ENCODE peak calls at places on chromosome 18, in four cellular contexts. One of them, this sample, is unnamed.

GRCh38 chr18:23943104-23943503 is 71.5 kb upstream of the TTC39C start:
- DNase-seq in lower lobe of right lung: no peak
- DNase-seq in heart right ventricle: no peak
- DNase-seq in CD4-positive, alpha-beta T cell: no peak
- DNase-seq in this sample: no peak

GRCh38 chr18:54296017-54296416 is 26.7 kb downstream of the POLI start:
- DNase-seq in heart right ventricle: no peak
- DNase-seq in CD4-positive, alpha-beta T cell: no peak
- DNase-seq in lower lobe of right lung: no peak
- DNase-seq in this sample: no peak

GRCh38 chr18:13530879-13531387 is 195.4 kb downstream of the FAM210A start:
- DNase-seq in lower lobe of right lung: peak; percentile 61
- DNase-seq in heart right ventricle: peak; percentile 59
- DNase-seq in CD4-positive, alpha-beta T cell: no peak
- DNase-seq in this sample: peak; percentile 2

GRCh38 chr18:76209597-76209996 is 285.4 kb downstream of the ZNF516 start:
- DNase-seq in lower lobe of right lung: no peak
- DNase-seq in heart right ventricle: no peak
- DNase-seq in CD4-positive, alpha-beta T cell: no peak
- DNase-seq in this sample: peak; percentile 90

GRCh38 chr18:43846302-43846701 is 569.0 kb upstream of the SYT4 start:
- DNase-seq in heart right ventricle: no peak
- DNase-seq in lower lobe of right lung: no peak
- DNase-seq in CD4-positive, alpha-beta T cell: no peak
- DNase-seq in this sample: no peak

GRCh38 chr18:8995096-8995495 is 107.4 kb upstream of the NDUFV2 start:
- DNase-seq in CD4-positive, alpha-beta T cell: no peak
- DNase-seq in heart right ventricle: no peak
- DNase-seq in lower lobe of right lung: no peak
- DNase-seq in this sample: no peak

GRCh38 chr18:58831610-58832009 is 33.1 kb upstream of the ZNF532 start:
- DNase-seq in lower lobe of right lung: no peak
- DNase-seq in CD4-positive, alpha-beta T cell: no peak
- DNase-seq in heart right ventricle: no peak
- DNase-seq in this sample: peak; percentile 61

GRCh38 chr18:48575301-48575657 is 36.4 kb downstream of the CTIF start:
- DNase-seq in lower lobe of right lung: no peak
- DNase-seq in CD4-positive, alpha-beta T cell: no peak
- DNase-seq in heart right ventricle: no peak
- DNase-seq in this sample: no peak

GRCh38 chr18:55477537-55478300 is 110.3 kb downstream of the TCF4 start:
- DNase-seq in heart right ventricle: no peak
- DNase-seq in lower lobe of right lung: no peak
- DNase-seq in CD4-positive, alpha-beta T cell: no peak
- DNase-seq in this sample: peak; percentile 65

GRCh38 chr18:77617681-77618080 is 368.0 kb downstream of the GALR1 start:
- DNase-seq in lower lobe of right lung: no peak
- DNase-seq in CD4-positive, alpha-beta T cell: no peak
- DNase-seq in heart right ventricle: no peak
- DNase-seq in this sample: no peak

GRCh38 chr18:11865071-11865470 is 13.9 kb downstream of the CHMP1B start:
- DNase-seq in CD4-positive, alpha-beta T cell: no peak
- DNase-seq in heart right ventricle: no peak
- DNase-seq in lower lobe of right lung: no peak
- DNase-seq in this sample: no peak

GRCh38 chr18:49630246-49630699 is 68.4 kb downstream of the LIPG start:
- DNase-seq in lower lobe of right lung: no peak
- DNase-seq in heart right ventricle: no peak
- DNase-seq in CD4-positive, alpha-beta T cell: no peak
- DNase-seq in this sample: peak; percentile 57

GRCh38 chr18:69956037-69956436 is 8.4 kb upstream of the CD226 start:
- DNase-seq in heart right ventricle: no peak
- DNase-seq in lower lobe of right lung: no peak
- DNase-seq in CD4-positive, alpha-beta T cell: no peak
- DNase-seq in this sample: no peak

GRCh38 chr18:8987250-8987649 is 115.2 kb upstream of the NDUFV2 start:
- DNase-seq in lower lobe of right lung: no peak
- DNase-seq in heart right ventricle: no peak
- DNase-seq in CD4-positive, alpha-beta T cell: no peak
- DNase-seq in this sample: peak; percentile 69

GRCh38 chr18:59141294-59142068 is 1.8 kb downstream of the SEC11C start:
- DNase-seq in lower lobe of right lung: no peak
- DNase-seq in CD4-positive, alpha-beta T cell: no peak
- DNase-seq in heart right ventricle: no peak
- DNase-seq in this sample: no peak

GRCh38 chr18:63016270-63016669 is 300.9 kb downstream of the PHLPP1 start:
- DNase-seq in lower lobe of right lung: no peak
- DNase-seq in CD4-positive, alpha-beta T cell: peak; percentile 30
- DNase-seq in heart right ventricle: peak; percentile 51
- DNase-seq in this sample: peak; percentile 19

GRCh38 chr18:8870528-8870927 is 165.2 kb downstream of the MTCL1 start:
- DNase-seq in CD4-positive, alpha-beta T cell: no peak
- DNase-seq in lower lobe of right lung: no peak
- DNase-seq in heart right ventricle: no peak
- DNase-seq in this sample: peak; percentile 92

DNA sequence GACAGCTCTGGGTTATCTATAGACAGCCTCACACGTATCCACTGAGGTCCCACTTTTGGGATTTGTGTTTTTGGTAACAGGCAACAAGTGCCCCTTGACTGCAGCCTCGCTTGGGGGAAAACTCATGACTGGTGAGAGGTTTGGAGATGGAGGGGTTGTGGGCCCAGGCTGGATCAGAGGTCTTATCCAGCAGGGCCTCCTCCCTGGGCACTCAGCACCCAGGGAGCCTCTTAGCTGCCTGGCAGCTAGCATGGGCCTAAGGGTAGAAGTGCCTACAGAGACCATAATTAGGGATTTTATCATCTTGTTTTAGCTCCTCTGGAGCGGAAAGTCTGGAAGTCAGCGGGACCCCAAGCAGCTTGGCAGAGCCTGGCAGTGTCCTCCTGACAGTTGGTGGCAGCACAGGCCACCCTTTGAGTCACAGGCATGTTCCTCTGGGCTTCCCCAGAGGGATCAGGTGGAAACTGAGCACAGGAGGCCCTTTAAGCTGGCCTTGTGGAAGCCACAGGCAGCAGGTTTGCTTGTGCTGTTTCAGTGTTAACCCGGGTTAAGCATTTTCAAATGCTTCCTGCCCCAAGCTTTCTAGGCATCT is 143.1 kb downstream of the KCTD1 start:
- DNase-seq in CD4-positive, alpha-beta T cell: no peak
- DNase-seq in lower lobe of right lung: no peak
- DNase-seq in heart right ventricle: peak; percentile 33
- DNase-seq in this sample: peak; percentile 51
- H3K9me3 ChIP-seq in CD4-positive, alpha-beta T cell: no peaks in the 10 kb centered on the region
- H3K9me3 ChIP-seq in lower lobe of right lung: no peaks in the 10 kb centered on the region
- H3K9me3 ChIP-seq in heart right ventricle: no peaks in the 10 kb centered on the region
- H3K9me3 ChIP-seq in this sample: no peaks in the 10 kb centered on the region

DNA sequence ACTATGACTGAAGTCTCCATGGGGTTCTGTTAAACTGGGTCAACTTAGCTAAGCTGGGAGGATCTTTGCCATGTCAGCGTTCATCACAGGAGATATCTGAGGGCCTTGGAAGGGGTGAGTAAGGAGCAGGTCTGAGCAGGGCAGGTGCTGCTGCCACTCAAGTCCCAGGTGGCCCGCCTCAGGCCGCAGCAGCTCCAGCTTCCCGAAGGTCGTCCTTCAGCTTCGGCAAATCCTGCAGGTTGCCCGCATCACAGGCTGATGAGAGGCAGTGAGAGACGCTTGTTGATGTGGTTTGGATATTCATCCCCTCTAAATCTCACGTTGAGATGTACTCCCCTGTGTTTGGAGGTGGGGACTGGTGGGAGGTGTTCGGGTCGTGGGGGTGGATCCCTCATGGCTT is 166.6 kb downstream of the VAPA start:
- DNase-seq in CD4-positive, alpha-beta T cell: no peak
- DNase-seq in lower lobe of right lung: no peak
- DNase-seq in heart right ventricle: no peak
- DNase-seq in this sample: no peak
- H3K9me3 ChIP-seq in CD4-positive, alpha-beta T cell: peaks cover 12% of the 10 kb centered on the region
- H3K9me3 ChIP-seq in lower lobe of right lung: peaks cover 18% of the 10 kb centered on the region
- H3K9me3 ChIP-seq in heart right ventricle: peaks cover 9% of the 10 kb centered on the region
- H3K9me3 ChIP-seq in this sample: peaks cover 12% of the 10 kb centered on the region

GRCh38 chr18:79321625-79322024 is 74.1 kb upstream of the NFATC1 start:
- DNase-seq in heart right ventricle: no peak
- DNase-seq in lower lobe of right lung: no peak
- DNase-seq in CD4-positive, alpha-beta T cell: no peak
- DNase-seq in this sample: no peak
- H3K9me3 ChIP-seq in heart right ventricle: no peaks in the 10 kb centered on the region
- H3K9me3 ChIP-seq in lower lobe of right lung: peaks cover under 1% of the 10 kb centered on the region
- H3K9me3 ChIP-seq in CD4-positive, alpha-beta T cell: no peaks in the 10 kb centered on the region
- H3K9me3 ChIP-seq in this sample: no peaks in the 10 kb centered on the region

GRCh38 chr18:5980721-5981120 is 85.4 kb upstream of the TMEM200C start:
- DNase-seq in lower lobe of right lung: no peak
- DNase-seq in CD4-positive, alpha-beta T cell: no peak
- DNase-seq in heart right ventricle: no peak
- DNase-seq in this sample: no peak
- H3K9me3 ChIP-seq in lower lobe of right lung: no peaks in the 10 kb centered on the region
- H3K9me3 ChIP-seq in CD4-positive, alpha-beta T cell: no peaks in the 10 kb centered on the region
- H3K9me3 ChIP-seq in heart right ventricle: no peaks in the 10 kb centered on the region
- H3K9me3 ChIP-seq in this sample: peaks cover 42% of the 10 kb centered on the region

This sample was measured in mammary epithelial cell.